ENCODE peak calls at places on chromosomes 4 and X, in five cellular contexts. Q, R, P, Y and J are unnamed samples.

GRCh38 chr4:15536552-15537499 is 67.1 kb downstream of the CC2D2A start:
- DNase-seq in Q (no peak), P (no peak), Y (no peak), R (no peak), J (no peak)

GRCh38 chr4:124202106-124202505 is 510.4 kb downstream of the ANKRD50 start:
- DNase-seq in P (no peak), Q (peak; percentile 25), R (no peak), Y (no peak), J (no peak)

GRCh38 chr4:105280338-105280809 is 133.7 kb downstream of the TET2 start:
- DNase-seq in R (no peak), P (no peak), Q (no peak), Y (no peak), J (no peak)

GRCh38 chr4:72701987-72702819 is 133.2 kb upstream of the ADAMTS3 start:
- DNase-seq in R (peak; percentile 56), Y (peak; percentile 54), Q (no peak), P (no peak), J (no peak)

GRCh38 chr4:15001825-15002658 is at the start of gene CPEB2:
- DNase-seq in R (peak; percentile 96), Q (peak; percentile 95), Y (peak; percentile 96), P (peak; percentile 98), J (peak; percentile 98)

GRCh38 chrX:10612215-10612614 is 8.2 kb downstream of the MID1 start:
- DNase-seq in Q (no peak), P (no peak), Y (no peak), R (no peak), J (no peak)

GRCh38 chr4:189202182-189202868 is 738.3 kb upstream of the FRG1 start:
- DNase-seq in Q (peak; percentile 73), P (peak; percentile 83), R (peak; percentile 78), Y (peak; percentile 53), J (no peak)

GRCh38 chr4:138414202-138414601 is 172.1 kb upstream of the SLC7A11 start:
- DNase-seq in Y (no peak), Q (no peak), P (no peak), R (no peak), J (no peak)

GRCh38 chr4:51870441-51871188 is 27.7 kb downstream of the DCUN1D4 start:
- DNase-seq in Y (no peak), P (no peak), R (no peak), Q (no peak), J (no peak)

GRCh38 chr4:13988347-13989265 is 361.1 kb upstream of the BOD1L1 start:
- DNase-seq in R (no peak), Y (peak; percentile 91), Q (peak; percentile 50), P (peak; percentile 44), J (no peak)

GRCh38 chr4:2298548-2298991 is 36.7 kb upstream of the MXD4 start:
- DNase-seq in Q (no peak), P (peak; percentile 47), R (peak; percentile 43), Y (peak; percentile 16), J (no peak)

GRCh38 chr4:61752617-61753016 is 552.5 kb downstream of the ADGRL3 start:
- DNase-seq in P (no peak), Y (no peak), R (no peak), Q (no peak), J (no peak)

GRCh38 chrX:8760021-8760420 is 28.1 kb upstream of the ANOS1 start:
- DNase-seq in Q (no peak), P (no peak), Y (no peak), R (no peak), J (no peak)

GRCh38 chr4:41339812-41340809 is 83.4 kb downstream of the UCHL1 start:
- DNase-seq in Y (peak; percentile 57), Q (no peak), R (peak; percentile 78), P (no peak), J (no peak)

GRCh38 chrX:136171420-136171819 is 24.1 kb downstream of the FHL1 start:
- DNase-seq in Q (no peak), P (no peak), Y (no peak), R (no peak), J (no peak)

GRCh38 chrX:136168929-136169735 is 21.8 kb downstream of the FHL1 start:
- DNase-seq in Q (peak; percentile 37), Y (peak; percentile 62), R (peak; percentile 79), P (peak; percentile 63), J (no peak)

GRCh38 chrX:136166221-136166855 is 19.0 kb downstream of the FHL1 start:
- DNase-seq in P (no peak), Q (no peak), Y (no peak), R (no peak), J (no peak)

GRCh38 chrX:136170109-136170800 is 22.9 kb downstream of the FHL1 start:
- DNase-seq in P (no peak), Y (peak; percentile 48), R (no peak), Q (no peak), J (no peak)
- H3K4me1 ChIP-seq in P (peaks cover 3% of the 10 kb centered on the region), Y (peaks cover 21% of the 10 kb centered on the region), R (peaks cover 9% of the 10 kb centered on the region), Q (peaks cover 15% of the 10 kb centered on the region), J (no peaks in the 10 kb centered on the region)

GRCh38 chr4:84966382-84967291 is at the start of gene WDFY3:
- DNase-seq in R (peak; percentile 93), P (peak; percentile 88), Q (peak; percentile 83), Y (peak; percentile 89), J (peak; percentile 93)
- H3K4me3 ChIP-seq in R (peak within 1 kb of the TSS; percentile 96), P (peak within 1 kb of the TSS; percentile 91), Q (peak within 1 kb of the TSS; percentile 89), Y (peak within 1 kb of the TSS; percentile 53), J (peak within 1 kb of the TSS; percentile 84)

GRCh38 chrX:128975716-128976115 is 547.6 kb downstream of the SMARCA1 start:
- DNase-seq in Y (peak; percentile 46), P (no peak), Q (no peak), R (peak; percentile 93), J (no peak)
- TF ChIP-seq CTCF in Y (peak; percentile 33), P (peak; percentile 37), Q (peak; percentile 28), R (peak; percentile 95), J (no peak)

DNA sequence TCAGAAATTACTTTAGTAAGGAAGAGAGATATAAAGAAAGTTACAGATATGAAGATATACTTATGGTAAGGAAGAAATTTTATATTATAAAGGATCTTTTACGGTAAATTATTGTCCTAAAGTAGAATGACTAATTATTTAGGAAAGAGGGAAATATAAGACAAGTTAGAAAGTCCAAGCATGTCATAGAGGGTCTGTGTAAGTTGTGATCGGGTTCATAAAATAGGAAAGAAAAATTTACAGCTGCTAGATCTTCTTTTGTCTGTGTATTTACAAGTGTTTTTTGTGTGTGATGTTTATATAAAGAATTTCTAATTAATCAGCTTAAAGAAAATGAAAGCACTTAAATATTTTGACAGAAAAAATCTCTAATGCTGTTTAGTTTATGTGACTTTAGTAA is 1054.9 kb upstream of the DIAPH2 start:
- DNase-seq in P (no peak), R (no peak), Q (no peak), Y (no peak), J (no peak)
- H3K4me1 ChIP-seq in P (no peaks in the 10 kb centered on the region), R (no peaks in the 10 kb centered on the region), Q (no peaks in the 10 kb centered on the region), Y (no peaks in the 10 kb centered on the region), J (no peaks in the 10 kb centered on the region)

GRCh38 chr4:38868055-38868965 is 704 bp downstream of the FAM114A1 start:
- DNase-seq in R (peak; percentile 68), P (peak; percentile 75), Y (peak; percentile 60), Q (peak; percentile 47), J (peak; percentile 80)
- H3K4me3 ChIP-seq in R (peak overlapping the region; percentile 82), P (peak overlapping the region; percentile 91), Y (peak overlapping the region; percentile 60), Q (peak overlapping the region; percentile 89), J (peak overlapping the region; percentile 72)